ENCODE peak calls at places on chromosome 21, in five cellular contexts. One of them, this sample, is unnamed.

GRCh38 chr21:39788383-39788782 is 43.4 kb downstream of the IGSF5 start:
- DNase-seq in A549: peak; percentile 72
- DNase-seq in astrocyte of the spinal cord: peak; percentile 89
- DNase-seq in AG04449: peak; percentile 5
- DNase-seq in HFF-Myc: peak; percentile 24
- DNase-seq in this sample: peak; percentile 15

GRCh38 chr21:28393279-28393678 is 599.4 kb downstream of the LTN1 start:
- DNase-seq in A549: no peak
- DNase-seq in astrocyte of the spinal cord: no peak
- DNase-seq in AG04449: no peak
- DNase-seq in HFF-Myc: no peak
- DNase-seq in this sample: no peak

GRCh38 chr21:21690068-21690665 is 692.0 kb downstream of the NCAM2 start:
- DNase-seq in A549: no peak
- DNase-seq in astrocyte of the spinal cord: no peak
- DNase-seq in AG04449: no peak
- DNase-seq in HFF-Myc: no peak
- DNase-seq in this sample: no peak

GRCh38 chr21:39867198-39867650 is at the start of gene PCP4:
- DNase-seq in A549: peak; percentile 36
- DNase-seq in astrocyte of the spinal cord: peak; percentile 32
- DNase-seq in AG04449: no peak
- DNase-seq in HFF-Myc: no peak
- DNase-seq in this sample: peak; percentile 20

GRCh38 chr21:25424674-25425073 is 182.6 kb downstream of the MRPL39 start:
- DNase-seq in A549: no peak
- DNase-seq in astrocyte of the spinal cord: no peak
- DNase-seq in AG04449: no peak
- DNase-seq in HFF-Myc: no peak
- DNase-seq in this sample: no peak

GRCh38 chr21:41064325-41064724 is 103.6 kb upstream of the BACE2 start:
- DNase-seq in A549: no peak
- DNase-seq in astrocyte of the spinal cord: no peak
- DNase-seq in AG04449: no peak
- DNase-seq in HFF-Myc: no peak
- DNase-seq in this sample: no peak

GRCh38 chr21:16815228-16815627 is 697.6 kb upstream of the CXADR start:
- DNase-seq in A549: no peak
- DNase-seq in astrocyte of the spinal cord: no peak
- DNase-seq in AG04449: no peak
- DNase-seq in HFF-Myc: no peak
- DNase-seq in this sample: no peak

GRCh38 chr21:15343066-15343465 is 278.3 kb upstream of the NRIP1 start:
- DNase-seq in A549: peak; percentile 9
- DNase-seq in astrocyte of the spinal cord: no peak
- DNase-seq in AG04449: no peak
- DNase-seq in HFF-Myc: no peak
- DNase-seq in this sample: peak; percentile 56

GRCh38 chr21:41207401-41208388 is 39.7 kb downstream of the BACE2 start:
- DNase-seq in A549: no peak
- DNase-seq in astrocyte of the spinal cord: peak; percentile 63
- DNase-seq in AG04449: peak; percentile 62
- DNase-seq in HFF-Myc: no peak
- DNase-seq in this sample: peak; percentile 89

GRCh38 chr21:20260124-20260523 is 738.1 kb upstream of the NCAM2 start:
- DNase-seq in A549: no peak
- DNase-seq in astrocyte of the spinal cord: no peak
- DNase-seq in AG04449: no peak
- DNase-seq in HFF-Myc: no peak
- DNase-seq in this sample: no peak

GRCh38 chr21:42851812-42852665 is 27.3 kb downstream of the WDR4 start:
- DNase-seq in A549: no peak
- DNase-seq in astrocyte of the spinal cord: no peak
- DNase-seq in AG04449: no peak
- DNase-seq in HFF-Myc: no peak
- DNase-seq in this sample: no peak
- H3K4me3 ChIP-seq in A549: no peak overlapping the region
- H3K4me3 ChIP-seq in astrocyte of the spinal cord: no peak overlapping the region
- H3K4me3 ChIP-seq in AG04449: no peak overlapping the region
- H3K4me3 ChIP-seq in HFF-Myc: no peak overlapping the region
- H3K4me3 ChIP-seq in this sample: no peak overlapping the region

GRCh38 chr21:32916522-32917099 is 109.1 kb upstream of the OLIG2 start:
- DNase-seq in A549: peak; percentile 9
- DNase-seq in astrocyte of the spinal cord: no peak
- DNase-seq in AG04449: no peak
- DNase-seq in HFF-Myc: no peak
- DNase-seq in this sample: peak; percentile 5
- TF ChIP-seq CTCF in A549: no peak
- TF ChIP-seq CTCF in astrocyte of the spinal cord: peak; percentile 29
- TF ChIP-seq CTCF in AG04449: no peak
- TF ChIP-seq CTCF in HFF-Myc: peak; percentile 40
- TF ChIP-seq CTCF in this sample: peak; percentile 37

DNA sequence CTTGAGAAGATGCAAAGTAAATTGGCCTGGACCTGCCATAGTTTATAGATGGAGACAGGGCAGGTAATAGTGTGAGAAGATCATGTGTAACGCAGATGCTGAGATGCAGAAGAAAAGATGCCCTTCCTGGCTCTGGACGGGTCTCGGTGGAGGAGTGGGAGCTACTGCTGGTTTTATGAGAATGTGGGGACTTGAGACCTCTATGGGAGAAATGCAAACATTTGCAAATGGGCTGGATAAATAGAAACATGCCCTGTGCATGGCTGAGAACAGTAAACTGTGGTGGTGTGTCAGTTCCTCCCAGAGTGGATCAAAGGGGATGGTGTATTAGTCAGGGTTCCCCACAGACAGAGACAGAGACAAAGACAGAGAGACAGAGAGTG is 21.9 kb downstream of the UBASH3A start:
- DNase-seq in A549: no peak
- DNase-seq in astrocyte of the spinal cord: no peak
- DNase-seq in AG04449: no peak
- DNase-seq in HFF-Myc: no peak
- DNase-seq in this sample: no peak
- H3K4me3 ChIP-seq in A549: no peak overlapping the region
- H3K4me3 ChIP-seq in astrocyte of the spinal cord: no peak overlapping the region
- H3K4me3 ChIP-seq in AG04449: no peak overlapping the region
- H3K4me3 ChIP-seq in HFF-Myc: no peak overlapping the region
- H3K4me3 ChIP-seq in this sample: no peak overlapping the region

GRCh38 chr21:33647560-33647959 is 5.3 kb downstream of the ITSN1 start:
- DNase-seq in A549: no peak
- DNase-seq in astrocyte of the spinal cord: no peak
- DNase-seq in AG04449: no peak
- DNase-seq in HFF-Myc: no peak
- DNase-seq in this sample: no peak

GRCh38 chr21:33650929-33651505 is 8.7 kb downstream of the ITSN1 start:
- DNase-seq in A549: no peak
- DNase-seq in astrocyte of the spinal cord: no peak
- DNase-seq in AG04449: no peak
- DNase-seq in HFF-Myc: no peak
- DNase-seq in this sample: no peak

GRCh38 chr21:33645730-33646129 is 3.4 kb downstream of the ITSN1 start:
- DNase-seq in A549: no peak
- DNase-seq in astrocyte of the spinal cord: no peak
- DNase-seq in AG04449: no peak
- DNase-seq in HFF-Myc: no peak
- DNase-seq in this sample: no peak

GRCh38 chr21:33650230-33650629 is 7.9 kb downstream of the ITSN1 start:
- DNase-seq in A549: no peak
- DNase-seq in astrocyte of the spinal cord: no peak
- DNase-seq in AG04449: no peak
- DNase-seq in HFF-Myc: no peak
- DNase-seq in this sample: no peak

GRCh38 chr21:33648555-33648954 is 6.3 kb downstream of the ITSN1 start:
- DNase-seq in A549: no peak
- DNase-seq in astrocyte of the spinal cord: no peak
- DNase-seq in AG04449: no peak
- DNase-seq in HFF-Myc: no peak
- DNase-seq in this sample: no peak
- TF ChIP-seq CTCF in A549: no peak
- TF ChIP-seq CTCF in astrocyte of the spinal cord: no peak
- TF ChIP-seq CTCF in AG04449: no peak
- TF ChIP-seq CTCF in HFF-Myc: no peak
- TF ChIP-seq CTCF in this sample: no peak

GRCh38 chr21:34889287-34889536 is 159.9 kb downstream of the RUNX1 start:
- DNase-seq in A549: peak; percentile 66
- DNase-seq in astrocyte of the spinal cord: peak; percentile 80
- DNase-seq in AG04449: no peak
- DNase-seq in HFF-Myc: no peak
- DNase-seq in this sample: peak; percentile 74
- H3K4me3 ChIP-seq in A549: peak overlapping the region; percentile 72
- H3K4me3 ChIP-seq in astrocyte of the spinal cord: peak overlapping the region; percentile 62
- H3K4me3 ChIP-seq in AG04449: peak overlapping the region; percentile 83
- H3K4me3 ChIP-seq in HFF-Myc: peak overlapping the region; percentile 64
- H3K4me3 ChIP-seq in this sample: peak overlapping the region; percentile 61

GRCh38 chr21:35508389-35508888 is 459.3 kb upstream of the RUNX1 start:
- DNase-seq in A549: peak; percentile 32
- DNase-seq in astrocyte of the spinal cord: peak; percentile 51
- DNase-seq in AG04449: no peak
- DNase-seq in HFF-Myc: peak; percentile 44
- DNase-seq in this sample: peak; percentile 96
- TF ChIP-seq CTCF in A549: no peak
- TF ChIP-seq CTCF in astrocyte of the spinal cord: peak; percentile 25
- TF ChIP-seq CTCF in AG04449: no peak
- TF ChIP-seq CTCF in HFF-Myc: peak; percentile 46
- TF ChIP-seq CTCF in this sample: peak; percentile 49

GRCh38 chr21:46243325-46243724 is 14.8 kb upstream of the LSS start:
- DNase-seq in A549: no peak
- DNase-seq in astrocyte of the spinal cord: no peak
- DNase-seq in AG04449: no peak
- DNase-seq in HFF-Myc: no peak
- DNase-seq in this sample: no peak
- H3K4me3 ChIP-seq in A549: no peak overlapping the region
- H3K4me3 ChIP-seq in astrocyte of the spinal cord: no peak overlapping the region
- H3K4me3 ChIP-seq in AG04449: no peak overlapping the region
- H3K4me3 ChIP-seq in HFF-Myc: no peak overlapping the region
- H3K4me3 ChIP-seq in this sample: no peak overlapping the region

DNA sequence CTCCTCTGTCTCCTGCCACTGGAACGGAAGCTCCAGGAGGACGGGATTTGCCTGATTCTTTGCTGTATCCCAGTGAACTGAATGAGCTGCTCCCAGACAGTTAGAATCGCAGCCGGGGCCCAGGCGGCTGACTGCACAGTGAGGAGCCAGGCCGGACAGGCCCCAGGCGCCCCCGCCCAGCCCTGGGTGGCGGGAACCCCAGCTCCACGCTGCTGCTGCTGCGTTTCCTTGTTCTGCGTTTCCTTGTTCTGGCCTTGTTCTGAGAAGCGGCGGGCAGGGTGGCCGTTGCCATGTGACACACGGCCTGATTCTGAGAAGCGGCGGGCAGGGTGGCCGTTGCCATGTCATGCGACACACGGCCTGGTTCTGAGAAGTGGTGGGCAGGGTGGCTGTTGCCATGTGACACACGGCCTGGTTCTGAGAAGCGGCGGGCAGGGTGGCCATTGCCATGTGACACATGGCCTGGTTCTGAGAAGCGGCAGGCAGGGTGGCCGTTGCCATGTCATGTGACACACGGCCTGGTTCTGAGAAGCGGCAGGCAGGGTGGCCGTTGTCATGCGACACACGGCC is 56.2 kb downstream of the SLC37A1 start:
- DNase-seq in A549: no peak
- DNase-seq in astrocyte of the spinal cord: no peak
- DNase-seq in AG04449: no peak
- DNase-seq in HFF-Myc: no peak
- DNase-seq in this sample: no peak
- TF ChIP-seq CTCF in A549: no peak
- TF ChIP-seq CTCF in astrocyte of the spinal cord: no peak
- TF ChIP-seq CTCF in AG04449: no peak
- TF ChIP-seq CTCF in HFF-Myc: no peak
- TF ChIP-seq CTCF in this sample: no peak

DNA sequence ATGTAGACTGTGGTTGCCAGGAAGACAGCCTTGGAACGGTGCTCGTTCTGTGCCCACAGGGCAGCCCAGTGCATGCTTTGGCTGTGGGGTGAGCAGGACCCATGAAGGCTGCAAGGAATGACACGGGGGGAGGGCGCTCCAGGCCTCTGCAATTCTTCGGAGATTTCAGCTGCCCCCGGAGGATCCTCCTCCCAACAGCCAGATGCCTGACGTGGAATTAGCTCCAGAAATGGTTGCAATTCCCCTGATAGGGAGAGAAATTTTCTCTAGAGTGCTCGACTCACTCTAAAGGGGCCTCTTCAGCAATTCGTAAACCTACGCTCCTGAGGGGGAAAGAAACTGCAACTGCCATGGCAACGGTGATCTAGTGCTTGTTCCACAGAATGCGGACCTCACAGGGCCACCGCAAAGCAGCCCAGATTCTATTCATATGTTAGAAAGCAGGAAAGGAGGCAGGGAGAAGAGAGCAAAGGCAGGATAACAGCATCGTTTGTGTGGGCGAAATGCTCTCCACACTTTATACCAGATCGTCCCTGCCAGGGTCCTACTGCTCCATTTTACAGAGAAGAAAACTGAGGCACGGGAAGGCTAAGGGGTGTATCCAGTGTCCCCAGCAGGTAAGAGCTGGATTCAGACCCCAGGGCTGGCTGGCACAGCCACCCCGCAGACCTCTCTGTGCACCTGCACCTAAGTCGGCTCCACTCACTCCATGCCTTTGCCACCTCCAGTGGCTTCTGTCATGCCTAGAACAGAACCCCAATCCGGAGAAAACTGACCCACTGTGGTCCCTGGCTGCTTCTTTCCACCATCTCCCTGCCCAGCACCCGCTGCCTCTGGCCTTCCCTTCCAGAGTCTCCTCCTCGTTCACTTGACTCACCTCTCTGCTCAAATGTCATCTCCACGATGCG is 11.9 kb upstream of the PDE9A start:
- DNase-seq in A549: no peak
- DNase-seq in astrocyte of the spinal cord: no peak
- DNase-seq in AG04449: no peak
- DNase-seq in HFF-Myc: no peak
- DNase-seq in this sample: peak; percentile 62
- H3K4me3 ChIP-seq in A549: no peak overlapping the region
- H3K4me3 ChIP-seq in astrocyte of the spinal cord: no peak overlapping the region
- H3K4me3 ChIP-seq in AG04449: no peak overlapping the region
- H3K4me3 ChIP-seq in HFF-Myc: no peak overlapping the region
- H3K4me3 ChIP-seq in this sample: no peak overlapping the region

GRCh38 chr21:38678827-38679226 is 126.9 kb upstream of the ETS2 start:
- DNase-seq in A549: no peak
- DNase-seq in astrocyte of the spinal cord: no peak
- DNase-seq in AG04449: no peak
- DNase-seq in HFF-Myc: no peak
- DNase-seq in this sample: no peak

GRCh38 chr21:38680401-38680800 is 125.3 kb upstream of the ETS2 start:
- DNase-seq in A549: no peak
- DNase-seq in astrocyte of the spinal cord: no peak
- DNase-seq in AG04449: no peak
- DNase-seq in HFF-Myc: no peak
- DNase-seq in this sample: peak; percentile 10

GRCh38 chr21:38671716-38672115 is 134.0 kb upstream of the ETS2 start:
- DNase-seq in A549: no peak
- DNase-seq in astrocyte of the spinal cord: peak; percentile 32
- DNase-seq in AG04449: no peak
- DNase-seq in HFF-Myc: no peak
- DNase-seq in this sample: no peak

GRCh38 chr21:38679531-38679930 is 126.2 kb upstream of the ETS2 start:
- DNase-seq in A549: no peak
- DNase-seq in astrocyte of the spinal cord: peak; percentile 72
- DNase-seq in AG04449: peak; percentile 2
- DNase-seq in HFF-Myc: peak; percentile 46
- DNase-seq in this sample: peak; percentile 60

GRCh38 chr21:38675450-38675849 is 130.3 kb upstream of the ETS2 start:
- DNase-seq in A549: no peak
- DNase-seq in astrocyte of the spinal cord: no peak
- DNase-seq in AG04449: no peak
- DNase-seq in HFF-Myc: no peak
- DNase-seq in this sample: no peak
- TF ChIP-seq CTCF in A549: no peak
- TF ChIP-seq CTCF in astrocyte of the spinal cord: no peak
- TF ChIP-seq CTCF in AG04449: no peak
- TF ChIP-seq CTCF in HFF-Myc: no peak
- TF ChIP-seq CTCF in this sample: no peak